ENCODE peak calls at places on chromosomes 3 and 15, in eight cellular contexts. One of them, this sample, is unnamed.

GRCh38 chr15:73926191-73927002 is at the start of gene LOXL1:
- DNase-seq in fibroblast of lung: peak; percentile 90
- DNase-seq in lower lobe of right lung: peak; percentile 66
- DNase-seq in body of pancreas: peak; percentile 79
- DNase-seq in colonic mucosa: peak; percentile 56
- DNase-seq in dorsolateral prefrontal cortex: peak; percentile 20
- DNase-seq in adrenal gland: no peak
- DNase-seq in coronary artery: peak; percentile 92
- DNase-seq in this sample: peak; percentile 76

GRCh38 chr3:27220166-27220565 is 149.0 kb downstream of the NEK10 start:
- DNase-seq in fibroblast of lung: no peak
- DNase-seq in lower lobe of right lung: no peak
- DNase-seq in body of pancreas: no peak
- DNase-seq in colonic mucosa: no peak
- DNase-seq in dorsolateral prefrontal cortex: no peak
- DNase-seq in adrenal gland: no peak
- DNase-seq in coronary artery: no peak
- DNase-seq in this sample: no peak

GRCh38 chr15:31330111-31330785 is 3.6 kb downstream of the KLF13 start:
- DNase-seq in fibroblast of lung: no peak
- DNase-seq in lower lobe of right lung: no peak
- DNase-seq in body of pancreas: no peak
- DNase-seq in colonic mucosa: no peak
- DNase-seq in dorsolateral prefrontal cortex: no peak
- DNase-seq in adrenal gland: no peak
- DNase-seq in coronary artery: no peak
- DNase-seq in this sample: peak; percentile 57

GRCh38 chr15:41727143-41727542 is 47.1 kb upstream of the MAPKBP1 start:
- DNase-seq in fibroblast of lung: no peak
- DNase-seq in lower lobe of right lung: no peak
- DNase-seq in body of pancreas: no peak
- DNase-seq in colonic mucosa: no peak
- DNase-seq in dorsolateral prefrontal cortex: no peak
- DNase-seq in adrenal gland: no peak
- DNase-seq in coronary artery: no peak
- DNase-seq in this sample: no peak

GRCh38 chr3:12235691-12236090 is 53.2 kb upstream of the PPARG start:
- DNase-seq in fibroblast of lung: peak; percentile 76
- DNase-seq in lower lobe of right lung: no peak
- DNase-seq in body of pancreas: no peak
- DNase-seq in colonic mucosa: no peak
- DNase-seq in dorsolateral prefrontal cortex: no peak
- DNase-seq in adrenal gland: no peak
- DNase-seq in coronary artery: no peak
- DNase-seq in this sample: no peak

GRCh38 chr15:57183041-57183440 is 193.3 kb upstream of the CGNL1 start:
- DNase-seq in fibroblast of lung: peak; percentile 69
- DNase-seq in lower lobe of right lung: no peak
- DNase-seq in body of pancreas: no peak
- DNase-seq in colonic mucosa: no peak
- DNase-seq in dorsolateral prefrontal cortex: no peak
- DNase-seq in adrenal gland: no peak
- DNase-seq in coronary artery: no peak
- DNase-seq in this sample: no peak

GRCh38 chr15:28943146-28943545 is 57.4 kb downstream of the APBA2 start:
- DNase-seq in fibroblast of lung: no peak
- DNase-seq in lower lobe of right lung: no peak
- DNase-seq in body of pancreas: no peak
- DNase-seq in colonic mucosa: no peak
- DNase-seq in dorsolateral prefrontal cortex: no peak
- DNase-seq in adrenal gland: no peak
- DNase-seq in coronary artery: no peak
- DNase-seq in this sample: no peak

GRCh38 chr15:40247406-40247971 is 8.6 kb downstream of the PAK6 start:
- DNase-seq in fibroblast of lung: no peak
- DNase-seq in lower lobe of right lung: peak; percentile 36
- DNase-seq in body of pancreas: no peak
- DNase-seq in colonic mucosa: no peak
- DNase-seq in dorsolateral prefrontal cortex: no peak
- DNase-seq in adrenal gland: no peak
- DNase-seq in coronary artery: no peak
- DNase-seq in this sample: peak; percentile 48

GRCh38 chr15:52527898-52528464 is 699 bp downstream of the MYO5A start:
- DNase-seq in fibroblast of lung: peak; percentile 28
- DNase-seq in lower lobe of right lung: no peak
- DNase-seq in body of pancreas: peak; percentile 14
- DNase-seq in colonic mucosa: peak; percentile 19
- DNase-seq in dorsolateral prefrontal cortex: peak; percentile 45
- DNase-seq in adrenal gland: peak; percentile 28
- DNase-seq in coronary artery: no peak
- DNase-seq in this sample: no peak

GRCh38 chr15:41854443-41854842 is 15.8 kb downstream of the PLA2G4B start:
- DNase-seq in fibroblast of lung: no peak
- DNase-seq in lower lobe of right lung: no peak
- DNase-seq in body of pancreas: no peak
- DNase-seq in colonic mucosa: no peak
- DNase-seq in dorsolateral prefrontal cortex: no peak
- DNase-seq in adrenal gland: no peak
- DNase-seq in coronary artery: no peak
- DNase-seq in this sample: no peak

DNA sequence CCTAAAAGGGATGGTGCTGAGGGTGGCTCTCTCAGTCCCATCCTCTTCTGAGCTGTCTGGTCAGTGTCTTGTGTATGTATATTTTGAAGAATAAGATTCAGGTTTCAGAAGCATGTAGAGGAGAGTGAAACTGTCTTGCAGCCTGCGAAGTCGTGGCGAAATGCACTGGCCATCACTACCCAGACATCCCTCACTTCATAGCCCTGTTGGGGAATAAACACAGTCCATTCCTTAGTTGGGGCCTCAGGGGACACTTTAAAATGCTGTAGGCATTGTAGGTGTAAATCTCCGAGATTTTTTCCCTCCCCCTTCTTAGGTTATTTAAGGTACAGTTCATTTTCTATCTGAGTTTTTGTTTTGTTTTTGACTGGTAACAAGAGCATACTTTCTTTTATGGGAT is 93.8 kb downstream of the DNASE1L3 start:
- DNase-seq in fibroblast of lung: peak; percentile 15
- DNase-seq in lower lobe of right lung: no peak
- DNase-seq in body of pancreas: no peak
- DNase-seq in colonic mucosa: no peak
- DNase-seq in dorsolateral prefrontal cortex: no peak
- DNase-seq in adrenal gland: no peak
- DNase-seq in coronary artery: no peak
- DNase-seq in this sample: no peak
- H3K27ac ChIP-seq in fibroblast of lung: no peak overlapping the region
- H3K27ac ChIP-seq in lower lobe of right lung: peak overlapping the region; percentile 46
- H3K27ac ChIP-seq in body of pancreas: peak overlapping the region; percentile 75
- H3K27ac ChIP-seq in colonic mucosa: no peak overlapping the region
- H3K27ac ChIP-seq in dorsolateral prefrontal cortex: no peak overlapping the region
- H3K27ac ChIP-seq in adrenal gland: peak overlapping the region; percentile 28
- H3K27ac ChIP-seq in coronary artery: peak overlapping the region; percentile 42
- H3K27ac ChIP-seq in this sample: peak overlapping the region; percentile 30

GRCh38 chr3:130789678-130790340 is 43.2 kb upstream of the PIK3R4 start:
- DNase-seq in fibroblast of lung: no peak
- DNase-seq in lower lobe of right lung: no peak
- DNase-seq in body of pancreas: no peak
- DNase-seq in colonic mucosa: peak; percentile 65
- DNase-seq in dorsolateral prefrontal cortex: no peak
- DNase-seq in adrenal gland: peak; percentile 53
- DNase-seq in coronary artery: no peak
- DNase-seq in this sample: no peak

GRCh38 chr3:130783629-130784028 is 37.0 kb upstream of the PIK3R4 start:
- DNase-seq in fibroblast of lung: no peak
- DNase-seq in lower lobe of right lung: no peak
- DNase-seq in body of pancreas: no peak
- DNase-seq in colonic mucosa: no peak
- DNase-seq in dorsolateral prefrontal cortex: no peak
- DNase-seq in adrenal gland: peak; percentile 10
- DNase-seq in coronary artery: no peak
- DNase-seq in this sample: no peak

GRCh38 chr3:130786306-130786705 is 39.7 kb upstream of the PIK3R4 start:
- DNase-seq in fibroblast of lung: no peak
- DNase-seq in lower lobe of right lung: no peak
- DNase-seq in body of pancreas: no peak
- DNase-seq in colonic mucosa: no peak
- DNase-seq in dorsolateral prefrontal cortex: no peak
- DNase-seq in adrenal gland: no peak
- DNase-seq in coronary artery: no peak
- DNase-seq in this sample: no peak

GRCh38 chr3:130792241-130792640 is 45.6 kb upstream of the PIK3R4 start:
- DNase-seq in fibroblast of lung: no peak
- DNase-seq in lower lobe of right lung: no peak
- DNase-seq in body of pancreas: no peak
- DNase-seq in colonic mucosa: no peak
- DNase-seq in dorsolateral prefrontal cortex: no peak
- DNase-seq in adrenal gland: no peak
- DNase-seq in coronary artery: no peak
- DNase-seq in this sample: no peak

DNA sequence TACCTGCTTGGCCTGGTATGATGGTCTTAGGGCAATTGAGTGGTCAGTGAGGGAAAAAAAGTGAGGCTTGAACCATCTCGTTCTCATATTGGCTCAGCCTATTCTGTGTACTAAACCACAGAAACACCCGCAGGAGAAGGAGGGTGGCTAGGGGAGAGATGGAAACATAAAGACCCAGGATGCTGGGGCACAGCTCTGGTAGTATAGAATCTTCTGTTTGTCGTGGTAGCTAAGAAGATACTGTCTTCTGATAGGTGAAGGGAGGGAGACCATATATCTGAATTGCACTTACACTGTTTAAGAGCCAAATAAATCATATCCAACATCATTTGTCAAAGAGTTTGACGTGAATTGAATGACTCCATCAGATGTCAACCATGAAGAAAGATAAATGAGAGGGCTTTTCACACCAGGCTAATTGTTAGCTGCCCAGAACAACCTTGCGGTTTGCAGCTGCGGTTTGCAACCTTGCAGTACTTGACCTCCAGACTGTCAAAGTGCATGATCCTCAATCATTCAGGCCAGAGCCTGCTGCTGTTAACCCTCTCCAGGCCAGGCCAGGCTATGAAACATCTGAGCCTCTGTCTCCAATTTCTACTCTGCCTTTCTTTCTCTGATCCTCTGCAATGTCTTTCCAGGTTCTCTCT is 40.9 kb upstream of the PIK3R4 start:
- DNase-seq in fibroblast of lung: no peak
- DNase-seq in lower lobe of right lung: no peak
- DNase-seq in body of pancreas: no peak
- DNase-seq in colonic mucosa: no peak
- DNase-seq in dorsolateral prefrontal cortex: no peak
- DNase-seq in adrenal gland: no peak
- DNase-seq in coronary artery: no peak
- DNase-seq in this sample: no peak
- H3K27ac ChIP-seq in fibroblast of lung: no peak overlapping the region
- H3K27ac ChIP-seq in lower lobe of right lung: no peak overlapping the region
- H3K27ac ChIP-seq in body of pancreas: no peak overlapping the region
- H3K27ac ChIP-seq in colonic mucosa: no peak overlapping the region
- H3K27ac ChIP-seq in dorsolateral prefrontal cortex: no peak overlapping the region
- H3K27ac ChIP-seq in adrenal gland: no peak overlapping the region
- H3K27ac ChIP-seq in coronary artery: no peak overlapping the region
- H3K27ac ChIP-seq in this sample: no peak overlapping the region

GRCh38 chr3:183253364-183253960 is 409 bp downstream of the B3GNT5 start:
- DNase-seq in fibroblast of lung: peak; percentile 81
- DNase-seq in lower lobe of right lung: peak; percentile 88
- DNase-seq in body of pancreas: peak; percentile 78
- DNase-seq in colonic mucosa: peak; percentile 67
- DNase-seq in dorsolateral prefrontal cortex: no peak
- DNase-seq in adrenal gland: peak; percentile 76
- DNase-seq in coronary artery: peak; percentile 83
- DNase-seq in this sample: peak; percentile 91

GRCh38 chr3:183252973-183253363 is at the start of gene B3GNT5:
- DNase-seq in fibroblast of lung: no peak
- DNase-seq in lower lobe of right lung: peak; percentile 90
- DNase-seq in body of pancreas: peak; percentile 86
- DNase-seq in colonic mucosa: peak; percentile 92
- DNase-seq in dorsolateral prefrontal cortex: no peak
- DNase-seq in adrenal gland: no peak
- DNase-seq in coronary artery: no peak
- DNase-seq in this sample: peak; percentile 92

GRCh38 chr3:183254816-183255730 is 2.0 kb downstream of the B3GNT5 start:
- DNase-seq in fibroblast of lung: peak; percentile 58
- DNase-seq in lower lobe of right lung: no peak
- DNase-seq in body of pancreas: peak; percentile 20
- DNase-seq in colonic mucosa: peak; percentile 35
- DNase-seq in dorsolateral prefrontal cortex: no peak
- DNase-seq in adrenal gland: no peak
- DNase-seq in coronary artery: no peak
- DNase-seq in this sample: no peak

GRCh38 chr3:183253961-183254815 is 1.1 kb downstream of the B3GNT5 start:
- DNase-seq in fibroblast of lung: no peak
- DNase-seq in lower lobe of right lung: peak; percentile 74
- DNase-seq in body of pancreas: peak; percentile 62
- DNase-seq in colonic mucosa: peak; percentile 40
- DNase-seq in dorsolateral prefrontal cortex: no peak
- DNase-seq in adrenal gland: peak; percentile 45
- DNase-seq in coronary artery: no peak
- DNase-seq in this sample: peak; percentile 83

GRCh38 chr3:183252108-183252782 is 808 bp upstream of the B3GNT5 start:
- DNase-seq in fibroblast of lung: no peak
- DNase-seq in lower lobe of right lung: no peak
- DNase-seq in body of pancreas: no peak
- DNase-seq in colonic mucosa: no peak
- DNase-seq in dorsolateral prefrontal cortex: no peak
- DNase-seq in adrenal gland: no peak
- DNase-seq in coronary artery: no peak
- DNase-seq in this sample: no peak
- H3K27ac ChIP-seq in fibroblast of lung: no peak overlapping the region
- H3K27ac ChIP-seq in lower lobe of right lung: peak overlapping the region; percentile 95
- H3K27ac ChIP-seq in body of pancreas: peak overlapping the region; percentile 96
- H3K27ac ChIP-seq in colonic mucosa: peak overlapping the region; percentile 78
- H3K27ac ChIP-seq in dorsolateral prefrontal cortex: no peak overlapping the region
- H3K27ac ChIP-seq in adrenal gland: no peak overlapping the region
- H3K27ac ChIP-seq in coronary artery: no peak overlapping the region
- H3K27ac ChIP-seq in this sample: peak overlapping the region; percentile 90

GRCh38 chr3:133588784-133589465 is 15.4 kb downstream of the CDV3 start:
- DNase-seq in fibroblast of lung: no peak
- DNase-seq in lower lobe of right lung: no peak
- DNase-seq in body of pancreas: no peak
- DNase-seq in colonic mucosa: no peak
- DNase-seq in dorsolateral prefrontal cortex: no peak
- DNase-seq in adrenal gland: no peak
- DNase-seq in coronary artery: no peak
- DNase-seq in this sample: no peak

GRCh38 chr3:133593243-133593642 is 19.8 kb downstream of the CDV3 start:
- DNase-seq in fibroblast of lung: no peak
- DNase-seq in lower lobe of right lung: no peak
- DNase-seq in body of pancreas: no peak
- DNase-seq in colonic mucosa: no peak
- DNase-seq in dorsolateral prefrontal cortex: no peak
- DNase-seq in adrenal gland: no peak
- DNase-seq in coronary artery: no peak
- DNase-seq in this sample: no peak

GRCh38 chr3:133592843-133593242 is 19.4 kb downstream of the CDV3 start:
- DNase-seq in fibroblast of lung: no peak
- DNase-seq in lower lobe of right lung: no peak
- DNase-seq in body of pancreas: no peak
- DNase-seq in colonic mucosa: no peak
- DNase-seq in dorsolateral prefrontal cortex: no peak
- DNase-seq in adrenal gland: no peak
- DNase-seq in coronary artery: no peak
- DNase-seq in this sample: no peak

GRCh38 chr3:133589503-133589902 is 16.0 kb downstream of the CDV3 start:
- DNase-seq in fibroblast of lung: no peak
- DNase-seq in lower lobe of right lung: no peak
- DNase-seq in body of pancreas: no peak
- DNase-seq in colonic mucosa: no peak
- DNase-seq in dorsolateral prefrontal cortex: no peak
- DNase-seq in adrenal gland: no peak
- DNase-seq in coronary artery: no peak
- DNase-seq in this sample: no peak

GRCh38 chr3:133591271-133591742 is 17.8 kb downstream of the CDV3 start:
- DNase-seq in fibroblast of lung: no peak
- DNase-seq in lower lobe of right lung: no peak
- DNase-seq in body of pancreas: no peak
- DNase-seq in colonic mucosa: no peak
- DNase-seq in dorsolateral prefrontal cortex: no peak
- DNase-seq in adrenal gland: no peak
- DNase-seq in coronary artery: no peak
- DNase-seq in this sample: no peak
- H3K27ac ChIP-seq in fibroblast of lung: no peak overlapping the region
- H3K27ac ChIP-seq in lower lobe of right lung: no peak overlapping the region
- H3K27ac ChIP-seq in body of pancreas: no peak overlapping the region
- H3K27ac ChIP-seq in colonic mucosa: no peak overlapping the region
- H3K27ac ChIP-seq in dorsolateral prefrontal cortex: no peak overlapping the region
- H3K27ac ChIP-seq in adrenal gland: no peak overlapping the region
- H3K27ac ChIP-seq in coronary artery: no peak overlapping the region
- H3K27ac ChIP-seq in this sample: no peak overlapping the region

This sample was measured in upper lobe of right lung.